ENCODE peak calls at places on chromosomes 1 and 21, in five cellular contexts. J, P, S, G and H are unnamed samples.
A peak's percentile ranks its signal among the peaks of the same experiment; 100 is the strongest.

GRCh38 chr1:154859786-154860153 is 10.3 kb downstream of the KCNN3 start:
- DNase-seq in G (no peak), S (no peak), P (no peak), J (no peak), H (no peak)

GRCh38 chr1:40638097-40639036 is 27.1 kb downstream of the RIMS3 start:
- DNase-seq in S (no peak), J (no peak), P (no peak), G (peak; percentile 60), H (no peak)

GRCh38 chr1:51976831-51977602 is 13.5 kb downstream of the RAB3B start:
- DNase-seq in P (peak; percentile 91), S (no peak), J (no peak), G (no peak), H (no peak)

GRCh38 chr1:73044241-73044640 is 761.9 kb upstream of the NEGR1 start:
- DNase-seq in P (no peak), G (no peak), J (no peak), S (no peak), H (no peak)

GRCh38 chr1:19514391-19514831 is 29.1 kb upstream of the CAPZB start:
- DNase-seq in J (no peak), P (no peak), G (no peak), S (no peak), H (no peak)

GRCh38 chr1:210938416-210938925 is 195.5 kb downstream of the KCNH1 start:
- DNase-seq in P (no peak), G (no peak), S (no peak), J (no peak), H (no peak)

GRCh38 chr1:194857413-194857812 is 1671.0 kb upstream of the B3GALT2 start:
- DNase-seq in G (no peak), P (no peak), S (no peak), J (no peak), H (no peak)

GRCh38 chr21:30104246-30104645 is 62.4 kb downstream of the CLDN17 start:
- DNase-seq in S (no peak), G (no peak), P (no peak), J (no peak), H (no peak)

GRCh38 chr1:244705268-244706234 is 52.6 kb downstream of the DESI2 start:
- DNase-seq in G (no peak), J (no peak), P (no peak), S (no peak), H (no peak)

GRCh38 chr1:173868266-173869107 is at the start of gene ZBTB37:
- DNase-seq in P (peak; percentile 72), S (peak; percentile 77), G (peak; percentile 99), J (peak; percentile 84), H (peak; percentile 72)

GRCh38 chr1:198669023-198669698 is 30.3 kb downstream of the PTPRC start:
- DNase-seq in P (no peak), G (no peak), J (no peak), S (no peak), H (no peak)

GRCh38 chr1:159140474-159140873 is 30.9 kb upstream of the CADM3 start:
- DNase-seq in S (no peak), J (no peak), P (no peak), G (no peak), H (no peak)

GRCh38 chr1:201506573-201507567 is at the start of gene CSRP1:
- DNase-seq in J (peak; percentile 56), G (peak; percentile 72), S (peak; percentile 92), P (peak; percentile 80), H (no peak)

GRCh38 chr1:11499825-11500331 is 20.9 kb downstream of the DISP3 start:
- DNase-seq in J (no peak), P (peak; percentile 6), S (no peak), G (no peak), H (no peak)

GRCh38 chr21:17554619-17555472 is 42.0 kb downstream of the CXADR start:
- DNase-seq in P (no peak), G (no peak), J (no peak), S (no peak), H (no peak)

GRCh38 chr1:230744382-230744781 is 2.8 kb upstream of the CAPN9 start:
- DNase-seq in P (no peak), J (no peak), G (no peak), S (no peak), H (no peak)

GRCh38 chr21:40176732-40177131 is 309.5 kb downstream of the PCP4 start:
- DNase-seq in G (no peak), P (peak; percentile 81), J (no peak), S (no peak), H (no peak)

GRCh38 chr1:78275456-78275855 is 215.3 kb upstream of the PTGFR start:
- DNase-seq in J (no peak), G (no peak), P (no peak), S (no peak), H (no peak)

GRCh38 chr1:97281962-97282361 is 560.4 kb downstream of the PTBP2 start:
- DNase-seq in G (no peak), P (peak; percentile 24), S (no peak), J (no peak), H (no peak)

GRCh38 chr1:186740324-186740723 is 60.1 kb upstream of the PTGS2 start:
- DNase-seq in J (no peak), P (no peak), S (no peak), G (no peak), H (no peak)

GRCh38 chr1:97936976-97937375 is 16.1 kb upstream of the DPYD start:
- DNase-seq in G (no peak), J (no peak), P (no peak), S (peak; percentile 44), H (no peak)

GRCh38 chr1:183209533-183210158 is 23.6 kb downstream of the LAMC2 start:
- DNase-seq in J (no peak), S (no peak), P (peak; percentile 45), G (no peak), H (no peak)

GRCh38 chr1:86104606-86105532 is 51.7 kb downstream of the COL24A1 start:
- DNase-seq in S (no peak), J (no peak), P (no peak), G (peak; percentile 46), H (no peak)

GRCh38 chr1:150561830-150562367 is 12.7 kb downstream of the ADAMTSL4 start:
- DNase-seq in G (peak; percentile 95), J (peak; percentile 50), P (peak; percentile 79), S (peak; percentile 62), H (no peak)

GRCh38 chr1:178055093-178055492 is 38.8 kb upstream of the RASAL2 start:
- DNase-seq in J (no peak), P (no peak), G (peak; percentile 89), S (peak; percentile 58), H (no peak)

GRCh38 chr1:201783067-201783466 is 45.9 kb upstream of the IPO9 start:
- DNase-seq in J (no peak), P (no peak), G (no peak), S (no peak), H (no peak)

GRCh38 chr1:51768971-51769601 is 109.4 kb downstream of the NRDC start:
- DNase-seq in G (peak; percentile 57), J (no peak), P (peak; percentile 75), S (peak; percentile 25), H (no peak)

GRCh38 chr1:207993477-207994445 is 82.8 kb upstream of the CD34 start:
- DNase-seq in P (no peak), G (peak; percentile 80), J (no peak), S (no peak), H (peak; percentile 43)

GRCh38 chr1:226479432-226479831 is 69.1 kb upstream of the STUM start:
- DNase-seq in J (no peak), G (no peak), P (no peak), S (no peak), H (no peak)

GRCh38 chr1:212858461-212859265 is 588 bp downstream of the FLVCR1 start:
- DNase-seq in S (peak; percentile 41), G (peak; percentile 73), J (no peak), P (no peak), H (no peak)

GRCh38 chr1:185559684-185560310 is 174.4 kb upstream of the HMCN1 start:
- DNase-seq in P (peak; percentile 45), G (peak; percentile 83), S (no peak), J (no peak), H (peak; percentile 47)